ENCODE peak calls at places on chromosome 15, in seven cellular contexts. Y, O, W, B, J, K and G are unnamed samples.

GRCh38 chr15:100759116-100759515 is 120.5 kb upstream of the ALDH1A3 start:
- DNase-seq in Y (no peak), O (no peak), W (no peak), B (no peak), J (no peak), K (no peak), G (peak; percentile 69)

GRCh38 chr15:58520936-58521292 is 89.1 kb downstream of the LIPC start:
- DNase-seq in Y (no peak), O (no peak), W (no peak), B (peak; percentile 29), J (no peak), K (no peak), G (no peak)

GRCh38 chr15:41633609-41634008 is 26.6 kb upstream of the MGA start:
- DNase-seq in Y (no peak), O (no peak), W (no peak), B (no peak), J (no peak), K (no peak), G (no peak)

GRCh38 chr15:58469432-58470353 is 37.9 kb downstream of the LIPC start:
- DNase-seq in Y (no peak), O (no peak), W (peak; percentile 34), B (no peak), J (peak; percentile 41), K (no peak), G (peak; percentile 92)

GRCh38 chr15:59443341-59444081 is 5.5 kb downstream of the FAM81A start:
- DNase-seq in Y (peak; percentile 32), O (no peak), W (no peak), B (no peak), J (no peak), K (no peak), G (no peak)

GRCh38 chr15:78681306-78682012 is 40.4 kb upstream of the CHRNB4 start:
- DNase-seq in Y (no peak), O (no peak), W (no peak), B (peak; percentile 86), J (no peak), K (no peak), G (no peak)

GRCh38 chr15:40995656-40996055 is 42.4 kb downstream of the CHAC1 start:
- DNase-seq in Y (no peak), O (no peak), W (no peak), B (no peak), J (no peak), K (no peak), G (no peak)

GRCh38 chr15:36643551-36643950 is 64.1 kb downstream of the CDIN1 start:
- DNase-seq in Y (no peak), O (no peak), W (no peak), B (no peak), J (no peak), K (no peak), G (no peak)

GRCh38 chr15:45539680-45540079 is 17.1 kb upstream of the SLC30A4 start:
- DNase-seq in Y (no peak), O (no peak), W (no peak), B (no peak), J (no peak), K (no peak), G (no peak)

GRCh38 chr15:80199366-80199765 is 46.6 kb downstream of the FAH start:
- DNase-seq in Y (no peak), O (no peak), W (no peak), B (no peak), J (no peak), K (no peak), G (no peak)

GRCh38 chr15:59138243-59138642 is 33.3 kb downstream of the CCNB2 start:
- DNase-seq in Y (peak; percentile 78), O (no peak), W (no peak), B (peak; percentile 72), J (peak; percentile 36), K (no peak), G (no peak)

GRCh38 chr15:93127286-93127685 is 38.3 kb upstream of the RGMA start:
- DNase-seq in Y (no peak), O (no peak), W (no peak), B (no peak), J (no peak), K (no peak), G (no peak)

GRCh38 chr15:33116218-33116617 is 78.3 kb downstream of the FMN1 start:
- DNase-seq in Y (no peak), O (no peak), W (no peak), B (no peak), J (no peak), K (no peak), G (no peak)

GRCh38 chr15:84947947-84948830 is 33.5 kb upstream of the PDE8A start:
- DNase-seq in Y (no peak), O (peak; percentile 45), W (peak; percentile 30), B (no peak), J (peak; percentile 52), K (peak; percentile 67), G (peak; percentile 77)

GRCh38 chr15:62110000-62110851 is 43.4 kb downstream of the C2CD4A start:
- DNase-seq in Y (no peak), O (no peak), W (no peak), B (peak; percentile 77), J (no peak), K (no peak), G (no peak)

GRCh38 chr15:25177955-25178801 is 223.4 kb downstream of the SNRPN start:
- DNase-seq in Y (no peak), O (peak; percentile 6), W (peak; percentile 14), B (no peak), J (no peak), K (no peak), G (no peak)

GRCh38 chr15:78811124-78811824 is at the start of gene ADAMTS7:
- DNase-seq in Y (peak; percentile 61), O (peak; percentile 72), W (peak; percentile 81), B (peak; percentile 99), J (peak; percentile 86), K (no peak), G (peak; percentile 32)

GRCh38 chr15:101578443-101578894 is 73.7 kb downstream of the TM2D3 start:
- DNase-seq in Y (no peak), O (no peak), W (no peak), B (peak; percentile 61), J (peak; percentile 56), K (no peak), G (no peak)

GRCh38 chr15:38440353-38441129 is 13.4 kb upstream of the FAM98B start:
- DNase-seq in Y (peak; percentile 70), O (no peak), W (peak; percentile 34), B (peak; percentile 58), J (peak; percentile 28), K (no peak), G (peak; percentile 41)

GRCh38 chr15:40420793-40421192 is 15.2 kb downstream of the IVD start:
- DNase-seq in Y (no peak), O (no peak), W (peak; percentile 42), B (no peak), J (peak; percentile 53), K (no peak), G (no peak)

GRCh38 chr15:62190257-62190656 is 25.2 kb upstream of the C2CD4B start:
- DNase-seq in Y (no peak), O (no peak), W (no peak), B (no peak), J (no peak), K (no peak), G (no peak)

GRCh38 chr15:99057697-99058420 is 47.0 kb upstream of the SYNM start:
- DNase-seq in Y (no peak), O (peak; percentile 39), W (no peak), B (no peak), J (peak; percentile 68), K (no peak), G (no peak)

GRCh38 chr15:47523669-47524068 is 193.6 kb upstream of the SEMA6D start:
- DNase-seq in Y (no peak), O (no peak), W (no peak), B (no peak), J (no peak), K (no peak), G (no peak)

GRCh38 chr15:99390667-99391066 is 139.4 kb downstream of the LRRC28 start:
- DNase-seq in Y (no peak), O (no peak), W (no peak), B (no peak), J (no peak), K (no peak), G (no peak)

GRCh38 chr15:89371145-89372044 is 36.8 kb upstream of the POLG start:
- DNase-seq in Y (no peak), O (no peak), W (no peak), B (no peak), J (no peak), K (no peak), G (no peak)

DNA sequence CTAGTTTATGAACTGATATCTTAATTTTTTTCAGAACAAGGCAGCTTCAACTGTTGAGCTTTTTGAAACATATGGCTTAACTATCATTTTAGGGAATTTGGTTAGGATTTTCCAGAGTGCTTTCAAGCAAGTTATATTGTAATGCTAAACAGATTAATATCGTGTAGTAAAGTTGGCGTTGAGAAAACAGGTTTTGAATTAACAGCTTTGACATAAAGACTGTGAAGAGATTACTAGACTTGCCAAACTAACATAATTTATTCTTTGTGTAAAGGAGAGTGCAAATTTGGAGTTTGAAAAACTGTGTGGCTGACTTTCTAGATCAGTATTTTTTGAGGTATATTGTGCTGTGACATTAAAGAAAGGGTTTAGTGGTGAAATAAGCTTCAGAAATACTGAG is 17.2 kb downstream of the IQGAP1 start:
- DNase-seq in Y (no peak), O (no peak), W (no peak), B (no peak), J (no peak), K (no peak), G (no peak)
- H3K27ac ChIP-seq in Y (no peak overlapping the region), O (peak overlapping the region; percentile 96), W (peak overlapping the region; percentile 6), B (peak overlapping the region; percentile 16), J (no peak overlapping the region), K (peak overlapping the region; percentile 89), G (no peak overlapping the region)

GRCh38 chr15:74227968-74228722 is 8.0 kb upstream of the CCDC33 start:
- DNase-seq in Y (no peak), O (no peak), W (no peak), B (no peak), J (no peak), K (no peak), G (no peak)
- TF ChIP-seq CTCF in Y (no peak), O (no peak), W (no peak), B (no peak), J (no peak), K (no peak), G (no peak)

DNA sequence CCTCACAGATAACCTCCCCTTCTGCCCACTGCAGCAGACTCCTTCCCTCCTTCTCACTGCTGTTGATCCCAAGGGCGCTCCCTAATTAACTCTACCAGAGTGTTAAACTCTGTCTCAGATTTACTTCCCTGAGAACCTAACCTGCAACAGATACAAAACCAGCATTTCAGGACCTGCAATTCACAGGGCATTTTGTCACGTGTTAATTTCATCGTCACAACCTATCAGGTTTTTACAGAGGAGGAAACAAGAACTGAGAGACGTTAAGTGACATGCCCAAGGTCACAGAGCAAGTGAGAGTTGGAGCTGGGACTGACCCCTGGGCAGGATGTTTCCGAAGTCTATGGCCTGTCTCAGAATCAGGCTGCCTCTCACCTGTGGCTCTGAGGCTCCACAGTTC is 223.9 kb downstream of the UACA start:
- DNase-seq in Y (no peak), O (no peak), W (no peak), B (no peak), J (no peak), K (no peak), G (no peak)
- H3K4me3 ChIP-seq in Y (no peak overlapping the region), O (no peak overlapping the region), W (no peak overlapping the region), B (no peak overlapping the region), J (no peak overlapping the region), K (no peak overlapping the region), G (no peak overlapping the region)

DNA sequence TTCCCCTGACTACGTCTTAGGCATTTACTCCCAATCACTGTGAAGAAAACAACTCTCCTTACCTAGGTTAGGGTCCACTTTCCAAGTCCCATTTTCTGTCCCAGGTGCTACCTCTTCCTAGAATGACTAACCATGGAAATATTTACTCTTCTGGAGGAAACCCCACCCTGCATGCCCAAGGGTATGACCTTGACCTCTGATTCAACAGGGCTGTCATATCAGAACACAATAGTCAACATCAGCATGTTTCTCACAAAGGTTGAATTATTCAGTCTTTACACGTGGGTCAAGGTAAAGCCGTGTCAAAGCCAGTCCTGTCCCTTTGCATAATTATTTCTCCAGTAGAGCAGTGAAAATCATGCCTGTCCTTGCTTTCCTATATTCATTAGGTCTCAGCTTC is 4.3 kb upstream of the FRMD5 start:
- DNase-seq in Y (no peak), O (no peak), W (no peak), B (no peak), J (no peak), K (no peak), G (no peak)
- H3K27ac ChIP-seq in Y (no peak overlapping the region), O (no peak overlapping the region), W (no peak overlapping the region), B (no peak overlapping the region), J (no peak overlapping the region), K (no peak overlapping the region), G (no peak overlapping the region)